ENCODE peak calls at places on chromosomes 3 and 15, in ten cellular contexts. One of them, this sample, is unnamed.
A peak's percentile ranks its signal among the peaks of the same experiment; 100 is the strongest.

GRCh38 chr3:53544357-53544756 is 49.9 kb downstream of the CACNA1D start:
- DNase-seq in sigmoid colon: no peak
- DNase-seq in A549: no peak
- DNase-seq in GM23248: no peak
- DNase-seq in AG04450: no peak
- DNase-seq in neuronal stem cell: no peak
- DNase-seq in HepG2: no peak
- DNase-seq in small intestine: no peak
- DNase-seq in Peyer's patch: no peak
- DNase-seq in H9: no peak
- DNase-seq in this sample: no peak

GRCh38 chr3:99747915-99748314 is 69.7 kb upstream of the CMSS1 start:
- DNase-seq in sigmoid colon: no peak
- DNase-seq in A549: no peak
- DNase-seq in GM23248: peak; percentile 73
- DNase-seq in AG04450: no peak
- DNase-seq in neuronal stem cell: peak; percentile 5
- DNase-seq in HepG2: no peak
- DNase-seq in small intestine: no peak
- DNase-seq in Peyer's patch: no peak
- DNase-seq in H9: no peak
- DNase-seq in this sample: no peak

GRCh38 chr15:72033711-72034110 is 84.2 kb downstream of the MYO9A start:
- DNase-seq in sigmoid colon: no peak
- DNase-seq in A549: no peak
- DNase-seq in GM23248: peak; percentile 24
- DNase-seq in AG04450: no peak
- DNase-seq in neuronal stem cell: no peak
- DNase-seq in HepG2: no peak
- DNase-seq in small intestine: no peak
- DNase-seq in Peyer's patch: no peak
- DNase-seq in H9: no peak
- DNase-seq in this sample: no peak

GRCh38 chr3:94360982-94361381 is 298.1 kb downstream of the NSUN3 start:
- DNase-seq in sigmoid colon: peak; percentile 87
- DNase-seq in A549: no peak
- DNase-seq in GM23248: peak; percentile 3
- DNase-seq in AG04450: no peak
- DNase-seq in neuronal stem cell: no peak
- DNase-seq in HepG2: no peak
- DNase-seq in small intestine: no peak
- DNase-seq in Peyer's patch: no peak
- DNase-seq in H9: no peak
- DNase-seq in this sample: no peak

GRCh38 chr3:29718661-29719065 is 437.8 kb downstream of the RBMS3 start:
- DNase-seq in sigmoid colon: no peak
- DNase-seq in A549: no peak
- DNase-seq in GM23248: peak; percentile 17
- DNase-seq in AG04450: no peak
- DNase-seq in neuronal stem cell: no peak
- DNase-seq in HepG2: no peak
- DNase-seq in small intestine: no peak
- DNase-seq in Peyer's patch: no peak
- DNase-seq in H9: no peak
- DNase-seq in this sample: peak; percentile 60

GRCh38 chr3:13078158-13078905 is 5.1 kb upstream of the IQSEC1 start:
- DNase-seq in sigmoid colon: no peak
- DNase-seq in A549: no peak
- DNase-seq in GM23248: no peak
- DNase-seq in AG04450: no peak
- DNase-seq in neuronal stem cell: no peak
- DNase-seq in HepG2: no peak
- DNase-seq in small intestine: no peak
- DNase-seq in Peyer's patch: no peak
- DNase-seq in H9: no peak
- DNase-seq in this sample: no peak

GRCh38 chr3:197753263-197753662 is 3.6 kb downstream of the FYTTD1 start:
- DNase-seq in sigmoid colon: no peak
- DNase-seq in A549: no peak
- DNase-seq in GM23248: peak; percentile 40
- DNase-seq in AG04450: no peak
- DNase-seq in neuronal stem cell: no peak
- DNase-seq in HepG2: no peak
- DNase-seq in small intestine: no peak
- DNase-seq in Peyer's patch: no peak
- DNase-seq in H9: no peak
- DNase-seq in this sample: no peak

GRCh38 chr3:174532776-174533175 is 326.4 kb upstream of the NAALADL2 start:
- DNase-seq in sigmoid colon: no peak
- DNase-seq in A549: no peak
- DNase-seq in GM23248: no peak
- DNase-seq in AG04450: no peak
- DNase-seq in neuronal stem cell: no peak
- DNase-seq in HepG2: no peak
- DNase-seq in small intestine: no peak
- DNase-seq in Peyer's patch: no peak
- DNase-seq in H9: no peak
- DNase-seq in this sample: no peak

GRCh38 chr3:100709840-100710235 is 544 bp downstream of the TFG start:
- DNase-seq in sigmoid colon: peak; percentile 72
- DNase-seq in A549: peak; percentile 21
- DNase-seq in GM23248: peak; percentile 75
- DNase-seq in AG04450: no peak
- DNase-seq in neuronal stem cell: peak; percentile 66
- DNase-seq in HepG2: no peak
- DNase-seq in small intestine: peak; percentile 47
- DNase-seq in Peyer's patch: peak; percentile 57
- DNase-seq in H9: peak; percentile 70
- DNase-seq in this sample: no peak

GRCh38 chr3:104952587-104952986 is 414.1 kb upstream of the ALCAM start:
- DNase-seq in sigmoid colon: no peak
- DNase-seq in A549: peak; percentile 7
- DNase-seq in GM23248: peak; percentile 71
- DNase-seq in AG04450: peak; percentile 55
- DNase-seq in neuronal stem cell: no peak
- DNase-seq in HepG2: no peak
- DNase-seq in small intestine: no peak
- DNase-seq in Peyer's patch: no peak
- DNase-seq in H9: no peak
- DNase-seq in this sample: peak; percentile 58

GRCh38 chr3:64164309-64164708 is 61.0 kb downstream of the PRICKLE2 start:
- DNase-seq in sigmoid colon: no peak
- DNase-seq in A549: no peak
- DNase-seq in GM23248: peak; percentile 23
- DNase-seq in AG04450: no peak
- DNase-seq in neuronal stem cell: no peak
- DNase-seq in HepG2: no peak
- DNase-seq in small intestine: no peak
- DNase-seq in Peyer's patch: no peak
- DNase-seq in H9: no peak
- DNase-seq in this sample: no peak

GRCh38 chr3:52625041-52625440 is 60.7 kb downstream of the PBRM1 start:
- DNase-seq in sigmoid colon: no peak
- DNase-seq in A549: no peak
- DNase-seq in GM23248: no peak
- DNase-seq in AG04450: no peak
- DNase-seq in neuronal stem cell: no peak
- DNase-seq in HepG2: no peak
- DNase-seq in small intestine: no peak
- DNase-seq in Peyer's patch: no peak
- DNase-seq in H9: no peak
- DNase-seq in this sample: no peak

DNA sequence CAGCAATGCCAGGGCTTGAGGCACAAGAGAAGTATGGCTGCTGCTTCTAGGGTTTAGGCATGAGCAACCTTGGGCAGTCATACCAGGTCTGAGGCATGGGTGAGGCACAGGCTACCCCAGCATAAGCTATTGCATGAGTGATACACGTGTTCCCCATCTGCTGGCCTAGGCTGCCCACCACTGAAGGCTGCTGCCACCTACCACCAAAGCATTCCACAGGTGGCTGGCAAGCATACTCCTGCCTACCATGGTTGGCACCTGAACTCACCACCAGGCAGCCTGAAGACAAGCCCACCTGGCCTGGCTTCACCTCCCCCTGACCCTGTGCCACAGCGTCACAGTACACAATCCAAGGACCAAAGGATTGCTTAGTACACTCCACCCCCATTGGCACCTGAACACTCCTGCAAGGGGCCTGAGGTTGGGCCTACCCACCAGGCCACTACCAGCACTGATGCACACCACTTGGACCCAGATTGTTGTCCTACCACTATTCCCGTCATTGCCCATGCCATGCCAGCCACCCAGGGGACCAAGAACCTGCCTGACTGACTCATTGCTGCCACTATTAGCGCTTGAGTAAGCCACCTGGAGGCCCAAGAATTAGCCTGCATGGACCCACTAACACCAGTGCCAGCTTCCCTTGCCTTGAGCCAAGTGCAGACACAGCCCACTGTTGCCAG is 115.7 kb downstream of the STT3B start:
- DNase-seq in sigmoid colon: no peak
- DNase-seq in A549: no peak
- DNase-seq in GM23248: no peak
- DNase-seq in AG04450: no peak
- DNase-seq in neuronal stem cell: no peak
- DNase-seq in HepG2: no peak
- DNase-seq in small intestine: no peak
- DNase-seq in Peyer's patch: no peak
- DNase-seq in H9: no peak
- DNase-seq in this sample: no peak
- H3K9me3 ChIP-seq in sigmoid colon: peaks cover 9% of the 10 kb centered on the region
- H3K9me3 ChIP-seq in A549: peaks cover 65% of the 10 kb centered on the region
- H3K9me3 ChIP-seq in GM23248: peaks cover 3% of the 10 kb centered on the region
- H3K9me3 ChIP-seq in AG04450: peaks cover 24% of the 10 kb centered on the region
- H3K9me3 ChIP-seq in neuronal stem cell: peaks cover 51% of the 10 kb centered on the region
- H3K9me3 ChIP-seq in HepG2: peaks cover 27% of the 10 kb centered on the region
- H3K9me3 ChIP-seq in small intestine: peaks cover 5% of the 10 kb centered on the region
- H3K9me3 ChIP-seq in Peyer's patch: peaks cover 3% of the 10 kb centered on the region
- H3K9me3 ChIP-seq in H9: peaks cover 6% of the 10 kb centered on the region
- H3K9me3 ChIP-seq in this sample: peaks cover 2% of the 10 kb centered on the region

GRCh38 chr15:25090073-25090733 is 135.4 kb downstream of the SNRPN start:
- DNase-seq in sigmoid colon: no peak
- DNase-seq in A549: no peak
- DNase-seq in GM23248: no peak
- DNase-seq in AG04450: no peak
- DNase-seq in neuronal stem cell: no peak
- DNase-seq in HepG2: no peak
- DNase-seq in small intestine: no peak
- DNase-seq in Peyer's patch: no peak
- DNase-seq in H9: peak; percentile 11
- DNase-seq in this sample: peak; percentile 34

GRCh38 chr15:25092661-25093060 is 137.9 kb downstream of the SNRPN start:
- DNase-seq in sigmoid colon: no peak
- DNase-seq in A549: no peak
- DNase-seq in GM23248: peak; percentile 9
- DNase-seq in AG04450: no peak
- DNase-seq in neuronal stem cell: no peak
- DNase-seq in HepG2: no peak
- DNase-seq in small intestine: no peak
- DNase-seq in Peyer's patch: no peak
- DNase-seq in H9: no peak
- DNase-seq in this sample: no peak

GRCh38 chr15:25089577-25089976 is 134.8 kb downstream of the SNRPN start:
- DNase-seq in sigmoid colon: no peak
- DNase-seq in A549: no peak
- DNase-seq in GM23248: no peak
- DNase-seq in AG04450: no peak
- DNase-seq in neuronal stem cell: no peak
- DNase-seq in HepG2: no peak
- DNase-seq in small intestine: no peak
- DNase-seq in Peyer's patch: no peak
- DNase-seq in H9: peak; percentile 5
- DNase-seq in this sample: peak; percentile 27

GRCh38 chr15:25093455-25094029 is 138.8 kb downstream of the SNRPN start:
- DNase-seq in sigmoid colon: no peak
- DNase-seq in A549: no peak
- DNase-seq in GM23248: no peak
- DNase-seq in AG04450: no peak
- DNase-seq in neuronal stem cell: no peak
- DNase-seq in HepG2: no peak
- DNase-seq in small intestine: no peak
- DNase-seq in Peyer's patch: no peak
- DNase-seq in H9: peak; percentile 5
- DNase-seq in this sample: no peak

GRCh38 chr15:25091421-25092158 is 136.8 kb downstream of the SNRPN start:
- DNase-seq in sigmoid colon: no peak
- DNase-seq in A549: no peak
- DNase-seq in GM23248: no peak
- DNase-seq in AG04450: no peak
- DNase-seq in neuronal stem cell: no peak
- DNase-seq in HepG2: no peak
- DNase-seq in small intestine: no peak
- DNase-seq in Peyer's patch: no peak
- DNase-seq in H9: peak; percentile 8
- DNase-seq in this sample: peak; percentile 17
- H3K9me3 ChIP-seq in sigmoid colon: peaks cover 76% of the 10 kb centered on the region
- H3K9me3 ChIP-seq in A549: peaks cover 2% of the 10 kb centered on the region
- H3K9me3 ChIP-seq in GM23248: no peaks in the 10 kb centered on the region
- H3K9me3 ChIP-seq in AG04450: peaks cover 55% of the 10 kb centered on the region
- H3K9me3 ChIP-seq in neuronal stem cell: peaks cover 70% of the 10 kb centered on the region
- H3K9me3 ChIP-seq in HepG2: peaks cover 83% of the 10 kb centered on the region
- H3K9me3 ChIP-seq in small intestine: peaks cover 5% of the 10 kb centered on the region
- H3K9me3 ChIP-seq in Peyer's patch: peaks cover 73% of the 10 kb centered on the region
- H3K9me3 ChIP-seq in H9: peaks cover 52% of the 10 kb centered on the region
- H3K9me3 ChIP-seq in this sample: peaks cover 6% of the 10 kb centered on the region

DNA sequence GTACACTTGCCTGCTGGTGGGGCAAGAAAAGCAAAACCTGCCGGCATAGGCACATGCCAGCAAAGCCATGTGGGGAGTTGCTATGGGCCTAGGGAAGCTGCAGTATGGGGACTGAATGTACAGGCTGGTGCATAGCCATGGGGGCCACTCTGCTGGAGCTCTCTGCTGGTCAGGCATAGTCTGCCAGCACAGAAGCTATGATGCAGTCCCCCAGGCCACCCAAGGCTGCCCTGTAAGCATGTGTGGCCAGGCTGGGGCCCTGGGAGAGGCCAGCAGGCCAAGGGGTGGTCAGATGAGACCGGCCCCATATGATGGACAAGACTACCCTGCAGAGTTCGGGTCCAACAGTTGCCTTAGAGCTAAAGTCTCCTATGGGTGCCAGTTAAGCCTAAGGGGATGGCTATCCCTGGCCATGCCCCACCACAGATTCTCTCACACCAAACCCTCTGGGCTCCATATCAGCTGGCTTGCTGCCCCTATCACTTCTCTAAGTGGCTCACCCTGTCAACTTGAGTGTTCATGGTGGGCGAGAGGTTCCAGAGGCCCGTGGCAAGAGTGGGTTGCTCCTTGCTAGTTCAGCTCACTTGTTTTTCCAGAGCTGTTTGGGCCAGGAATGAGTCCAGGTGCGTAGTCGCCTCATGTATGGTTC is 41.8 kb downstream of the CEP63 start:
- DNase-seq in sigmoid colon: no peak
- DNase-seq in A549: no peak
- DNase-seq in GM23248: no peak
- DNase-seq in AG04450: no peak
- DNase-seq in neuronal stem cell: no peak
- DNase-seq in HepG2: no peak
- DNase-seq in small intestine: no peak
- DNase-seq in Peyer's patch: no peak
- DNase-seq in H9: no peak
- DNase-seq in this sample: no peak
- H3K9me3 ChIP-seq in sigmoid colon: peaks cover 4% of the 10 kb centered on the region
- H3K9me3 ChIP-seq in A549: peaks cover 12% of the 10 kb centered on the region
- H3K9me3 ChIP-seq in GM23248: no peaks in the 10 kb centered on the region
- H3K9me3 ChIP-seq in AG04450: peaks cover 3% of the 10 kb centered on the region
- H3K9me3 ChIP-seq in neuronal stem cell: peaks cover 19% of the 10 kb centered on the region
- H3K9me3 ChIP-seq in HepG2: peaks cover 33% of the 10 kb centered on the region
- H3K9me3 ChIP-seq in small intestine: no peaks in the 10 kb centered on the region
- H3K9me3 ChIP-seq in Peyer's patch: no peaks in the 10 kb centered on the region
- H3K9me3 ChIP-seq in H9: no peaks in the 10 kb centered on the region
- H3K9me3 ChIP-seq in this sample: peaks cover 2% of the 10 kb centered on the region

GRCh38 chr3:61701019-61701418 is 139.6 kb downstream of the PTPRG start:
- DNase-seq in sigmoid colon: no peak
- DNase-seq in A549: no peak
- DNase-seq in GM23248: no peak
- DNase-seq in AG04450: no peak
- DNase-seq in neuronal stem cell: no peak
- DNase-seq in HepG2: no peak
- DNase-seq in small intestine: no peak
- DNase-seq in Peyer's patch: no peak
- DNase-seq in H9: no peak
- DNase-seq in this sample: no peak
- H3K9me3 ChIP-seq in sigmoid colon: no peaks in the 10 kb centered on the region
- H3K9me3 ChIP-seq in A549: no peaks in the 10 kb centered on the region
- H3K9me3 ChIP-seq in GM23248: no peaks in the 10 kb centered on the region
- H3K9me3 ChIP-seq in AG04450: no peaks in the 10 kb centered on the region
- H3K9me3 ChIP-seq in neuronal stem cell: peaks cover 6% of the 10 kb centered on the region
- H3K9me3 ChIP-seq in HepG2: no peaks in the 10 kb centered on the region
- H3K9me3 ChIP-seq in small intestine: no peaks in the 10 kb centered on the region
- H3K9me3 ChIP-seq in Peyer's patch: no peaks in the 10 kb centered on the region
- H3K9me3 ChIP-seq in H9: no peaks in the 10 kb centered on the region
- H3K9me3 ChIP-seq in this sample: no peaks in the 10 kb centered on the region